ENCODE peak calls at places on chromosomes 1 and 21, in five cellular contexts. O is activated CD8-positive, alpha-beta T cell treated with anti-CD3 and anti-CD28 coated beads for 36 hours; M is NB4; N is tibial nerve; V is progenitor cell of endocrine pancreas. C is an unnamed sample.

GRCh38 chr1:170491291-170491690 is 40.7 kb upstream of the GORAB start:
- DNase-seq in O (no peak), V (no peak), M (no peak), N (no peak), C (no peak)

GRCh38 chr21:43778469-43779335 is 2.6 kb upstream of the CSTB start:
- DNase-seq in V (no peak), N (no peak), M (peak; percentile 66), O (peak; percentile 30), C (no peak)

GRCh38 chr1:46725736-46726108 is 6.8 kb upstream of the EFCAB14 start:
- DNase-seq in N (no peak), V (no peak), M (no peak), O (no peak), C (no peak)

GRCh38 chr1:4838231-4838630 is 183.8 kb downstream of the AJAP1 start:
- DNase-seq in N (no peak), O (no peak), V (no peak), M (no peak), C (no peak)

GRCh38 chr1:34781071-34781843 is at the start of gene GJB3:
- DNase-seq in O (peak; percentile 36), N (no peak), M (peak; percentile 8), V (peak; percentile 31), C (no peak)

GRCh38 chr1:71783096-71783495 is 499.2 kb downstream of the NEGR1 start:
- DNase-seq in N (no peak), M (no peak), O (no peak), V (no peak), C (no peak)

GRCh38 chr1:24963099-24963872 is 33.2 kb upstream of the RUNX3 start:
- DNase-seq in M (peak; percentile 53), N (no peak), O (no peak), V (no peak), C (no peak)

GRCh38 chr1:235100124-235100801 is 28.4 kb downstream of the TOMM20 start:
- DNase-seq in M (no peak), O (no peak), V (no peak), N (peak; percentile 50), C (no peak)

GRCh38 chr1:88579598-88579997 is 104.5 kb upstream of the PKN2 start:
- DNase-seq in V (no peak), M (no peak), O (no peak), N (no peak), C (no peak)

GRCh38 chr1:207868252-207868768 is 42.6 kb downstream of the CD34 start:
- DNase-seq in V (no peak), N (peak; percentile 68), O (peak; percentile 64), M (peak; percentile 56), C (peak; percentile 59)

GRCh38 chr1:215992620-215993019 is 425.5 kb downstream of the KCTD3 start:
- DNase-seq in N (no peak), V (no peak), M (peak; percentile 12), O (no peak), C (no peak)

GRCh38 chr1:181127898-181128453 is 39.5 kb downstream of the IER5 start:
- DNase-seq in O (peak; percentile 51), N (no peak), M (peak; percentile 61), V (no peak), C (no peak)

GRCh38 chr1:153518562-153518961 is 17.2 kb downstream of the S100A6 start:
- DNase-seq in N (no peak), V (no peak), M (peak; percentile 83), O (no peak), C (no peak)

GRCh38 chr1:28249013-28249870 is 10.1 kb upstream of the SESN2 start:
- DNase-seq in V (no peak), N (no peak), O (peak; percentile 65), M (peak; percentile 59), C (no peak)

GRCh38 chr1:99645699-99646531 is at the start of gene PALMD:
- DNase-seq in M (no peak), O (no peak), V (no peak), N (peak; percentile 34), C (peak; percentile 24)

GRCh38 chr1:24047101-24047459 is 64.9 kb downstream of the MYOM3 start:
- DNase-seq in N (peak; percentile 58), V (no peak), M (peak; percentile 14), O (no peak), C (peak; percentile 77)

GRCh38 chr1:85244271-85245053 is 15.0 kb downstream of the C1orf52 start:
- DNase-seq in V (no peak), M (peak; percentile 53), N (no peak), O (no peak), C (peak; percentile 44)

GRCh38 chr1:150696590-150696989 is 364 bp downstream of the GOLPH3L start:
- DNase-seq in O (no peak), V (no peak), N (no peak), M (peak; percentile 32), C (no peak)

GRCh38 chr1:93798301-93798700 is 80.7 kb downstream of the DNTTIP2 start:
- DNase-seq in O (no peak), N (no peak), V (no peak), M (no peak), C (no peak)

GRCh38 chr1:186139706-186140105 is 235.3 kb downstream of the TPR start:
- DNase-seq in M (no peak), V (no peak), O (no peak), N (peak; percentile 17), C (no peak)

GRCh38 chr1:157270705-157271274 is 132.6 kb upstream of the ETV3 start:
- DNase-seq in M (no peak), O (no peak), V (no peak), N (no peak), C (no peak)

GRCh38 chr1:64941466-64942117 is 24.8 kb downstream of the JAK1 start:
- DNase-seq in M (no peak), O (no peak), N (no peak), V (no peak), C (no peak)

GRCh38 chr1:16402742-16403141 is 34.5 kb downstream of the SPATA21 start:
- DNase-seq in M (peak; percentile 47), N (no peak), O (no peak), V (no peak), C (no peak)

GRCh38 chr21:33491373-33492102 is at the start of gene DNAJC28:
- DNase-seq in V (peak; percentile 91), M (peak; percentile 93), O (peak; percentile 97), N (peak; percentile 87), C (peak; percentile 94)

GRCh38 chr1:13749543-13750307 is 49.7 kb downstream of the PRDM2 start:
- DNase-seq in N (peak; percentile 38), V (peak; percentile 53), M (peak; percentile 77), O (peak; percentile 68), C (peak; percentile 52)

GRCh38 chr1:62493656-62494055 is 56.8 kb downstream of the USP1 start:
- DNase-seq in V (no peak), N (no peak), O (no peak), M (no peak), C (no peak)

GRCh38 chr1:155856257-155856974 is 598 bp downstream of the GON4L start:
- DNase-seq in V (no peak), O (no peak), N (no peak), M (no peak), C (no peak)

GRCh38 chr1:74468982-74469603 is 43.3 kb downstream of the LRRC53 start:
- DNase-seq in M (peak; percentile 31), N (no peak), V (no peak), O (no peak), C (no peak)

GRCh38 chr1:110548381-110548780 is 29.4 kb upstream of the KCNA10 start:
- DNase-seq in M (peak; percentile 15), O (peak; percentile 23), V (peak; percentile 40), N (no peak), C (no peak)

GRCh38 chr1:234823191-234824176 is 213.5 kb upstream of the IRF2BP2 start:
- DNase-seq in N (no peak), V (no peak), O (no peak), M (no peak), C (no peak)

GRCh38 chr1:26994020-26994745 is 691 bp downstream of the TRNP1 start:
- DNase-seq in N (no peak), M (peak; percentile 54), V (peak; percentile 31), O (peak; percentile 37), C (no peak)

GRCh38 chr1:26993237-26994019 is at the start of gene TRNP1:
- DNase-seq in M (peak; percentile 79), V (peak; percentile 73), N (peak; percentile 61), O (peak; percentile 79), C (peak; percentile 72)

GRCh38 chr1:26996024-26996423 is 2.5 kb downstream of the TRNP1 start:
- DNase-seq in O (no peak), M (no peak), V (no peak), N (no peak), C (no peak)

GRCh38 chr1:26994772-26995625 is 1.5 kb downstream of the TRNP1 start:
- DNase-seq in V (no peak), O (no peak), N (no peak), M (no peak), C (no peak)

GRCh38 chr1:26991310-26992116 is 2.0 kb upstream of the TRNP1 start:
- DNase-seq in M (peak; percentile 80), V (no peak), N (no peak), O (peak; percentile 54), C (no peak)
- TF ChIP-seq CTCF in M (no peak), V (no peak), N (no peak), O (no peak), C (no peak)

GRCh38 chr1:197218857-197219256 is 49.2 kb upstream of the CRB1 start:
- DNase-seq in V (no peak), O (no peak), M (no peak), N (no peak), C (no peak)

GRCh38 chr1:197222780-197223179 is 45.3 kb upstream of the CRB1 start:
- DNase-seq in V (no peak), O (no peak), N (no peak), M (no peak), C (no peak)

GRCh38 chr1:197222025-197222685 is 45.9 kb upstream of the CRB1 start:
- DNase-seq in V (no peak), N (no peak), O (no peak), M (no peak), C (no peak)

DNA sequence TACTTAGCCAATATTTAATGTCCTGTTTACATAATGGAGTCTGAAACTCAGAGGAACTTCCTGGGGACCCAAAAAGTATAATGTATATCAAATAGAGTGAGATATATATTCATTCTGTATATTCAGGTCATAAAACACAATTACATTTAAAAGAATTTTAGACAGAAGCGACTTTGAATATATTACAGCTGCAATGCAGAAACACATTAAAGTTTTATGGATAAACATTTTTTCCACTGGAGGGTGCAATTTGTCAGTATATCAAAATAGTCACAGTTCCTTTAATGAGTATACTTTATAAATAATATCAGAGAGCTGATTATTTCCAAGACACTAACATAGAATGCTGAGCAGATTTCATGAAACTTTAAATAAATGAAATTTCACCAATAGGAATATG is 43.9 kb upstream of the CRB1 start:
- DNase-seq in M (no peak), V (no peak), O (no peak), N (no peak), C (no peak)
- TF ChIP-seq CTCF in M (no peak), V (no peak), O (no peak), N (peak; percentile 7), C (no peak)

GRCh38 chr1:184563308-184563707 is 176.5 kb downstream of the C1orf21 start:
- DNase-seq in V (no peak), N (peak; percentile 32), M (peak; percentile 37), O (no peak), C (no peak)
- TF ChIP-seq CTCF in V (peak; percentile 35), N (peak; percentile 27), M (peak; percentile 27), O (no peak), C (peak; percentile 63)

DNA sequence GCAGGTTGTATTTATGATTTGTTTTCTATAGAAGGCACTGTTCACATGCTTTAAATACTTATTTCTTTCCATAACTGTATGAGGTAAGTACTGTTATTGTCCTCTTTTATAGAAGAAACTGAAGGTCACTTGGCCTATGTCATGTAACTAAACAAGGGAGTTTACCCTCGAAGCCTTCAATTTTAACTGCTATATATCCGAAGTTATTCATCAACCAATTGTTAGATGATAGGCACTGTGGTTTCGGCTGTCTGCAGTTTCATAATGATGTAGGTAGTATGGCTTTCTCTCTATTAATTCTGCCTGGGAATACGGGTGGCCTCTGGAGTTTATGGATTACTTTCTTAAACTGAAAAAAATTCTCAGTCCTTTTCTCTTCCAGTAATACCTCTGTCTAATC is 413.3 kb upstream of the ADGRL2 start:
- DNase-seq in N (no peak), M (no peak), V (no peak), O (no peak), C (no peak)
- TF ChIP-seq CTCF in N (no peak), M (no peak), V (no peak), O (no peak), C (no peak)